ENCODE peak calls at places on chromosomes 12 and 14, in five cellular contexts. One of them, this sample, is unnamed.

GRCh38 chr12:12553208-12553785 is 9.4 kb downstream of the DUSP16 start:
- DNase-seq in sigmoid colon: no peak
- DNase-seq in esophagus squamous epithelium: no peak
- DNase-seq in tibial nerve: no peak
- DNase-seq in suprapubic skin: no peak
- DNase-seq in this sample: no peak

GRCh38 chr12:24909667-24910066 is 39.2 kb downstream of the BCAT1 start:
- DNase-seq in sigmoid colon: peak
- DNase-seq in esophagus squamous epithelium: peak
- DNase-seq in tibial nerve: peak
- DNase-seq in suprapubic skin: peak
- DNase-seq in this sample: no peak

GRCh38 chr12:113208041-113208934 is 13.0 kb upstream of the TPCN1 start:
- DNase-seq in sigmoid colon: peak
- DNase-seq in esophagus squamous epithelium: peak
- DNase-seq in tibial nerve: no peak
- DNase-seq in suprapubic skin: no peak
- DNase-seq in this sample: no peak

GRCh38 chr12:119578112-119578511 is 15.5 kb upstream of the TMEM233 start:
- DNase-seq in sigmoid colon: no peak
- DNase-seq in esophagus squamous epithelium: no peak
- DNase-seq in tibial nerve: no peak
- DNase-seq in suprapubic skin: no peak
- DNase-seq in this sample: no peak

GRCh38 chr12:71447691-71448660 is 8.4 kb downstream of the LGR5 start:
- DNase-seq in sigmoid colon: no peak
- DNase-seq in esophagus squamous epithelium: no peak
- DNase-seq in tibial nerve: no peak
- DNase-seq in suprapubic skin: no peak
- DNase-seq in this sample: no peak

GRCh38 chr12:60174476-60174875 is 578.6 kb downstream of the SLC16A7 start:
- DNase-seq in sigmoid colon: no peak
- DNase-seq in esophagus squamous epithelium: no peak
- DNase-seq in tibial nerve: no peak
- DNase-seq in suprapubic skin: no peak
- DNase-seq in this sample: no peak

GRCh38 chr14:61491224-61491623 is 169.8 kb downstream of the PRKCH start:
- DNase-seq in sigmoid colon: no peak
- DNase-seq in esophagus squamous epithelium: no peak
- DNase-seq in tibial nerve: no peak
- DNase-seq in suprapubic skin: no peak
- DNase-seq in this sample: peak

GRCh38 chr14:90846511-90846910 is 30.3 kb upstream of the TTC7B start:
- DNase-seq in sigmoid colon: no peak
- DNase-seq in esophagus squamous epithelium: no peak
- DNase-seq in tibial nerve: no peak
- DNase-seq in suprapubic skin: no peak
- DNase-seq in this sample: no peak

GRCh38 chr12:43402431-43402830 is 149.6 kb downstream of the ADAMTS20 start:
- DNase-seq in sigmoid colon: no peak
- DNase-seq in esophagus squamous epithelium: no peak
- DNase-seq in tibial nerve: no peak
- DNase-seq in suprapubic skin: no peak
- DNase-seq in this sample: no peak

GRCh38 chr12:94491489-94491888 is 31.8 kb upstream of the CEP83 start:
- DNase-seq in sigmoid colon: no peak
- DNase-seq in esophagus squamous epithelium: no peak
- DNase-seq in tibial nerve: no peak
- DNase-seq in suprapubic skin: no peak
- DNase-seq in this sample: no peak

GRCh38 chr14:73173092-73173735 is 36.9 kb downstream of the PSEN1 start:
- DNase-seq in sigmoid colon: no peak
- DNase-seq in esophagus squamous epithelium: no peak
- DNase-seq in tibial nerve: no peak
- DNase-seq in suprapubic skin: no peak
- DNase-seq in this sample: no peak

GRCh38 chr12:63889236-63889635 is 44.7 kb downstream of the SRGAP1 start:
- DNase-seq in sigmoid colon: no peak
- DNase-seq in esophagus squamous epithelium: no peak
- DNase-seq in tibial nerve: no peak
- DNase-seq in suprapubic skin: no peak
- DNase-seq in this sample: no peak

GRCh38 chr12:29750131-29750927 is 33.4 kb downstream of the TMTC1 start:
- DNase-seq in sigmoid colon: no peak
- DNase-seq in esophagus squamous epithelium: no peak
- DNase-seq in tibial nerve: no peak
- DNase-seq in suprapubic skin: no peak
- DNase-seq in this sample: no peak

GRCh38 chr12:52662093-52663006 is 10.3 kb upstream of the KRT2 start:
- DNase-seq in sigmoid colon: no peak
- DNase-seq in esophagus squamous epithelium: no peak
- DNase-seq in tibial nerve: no peak
- DNase-seq in suprapubic skin: no peak
- DNase-seq in this sample: no peak

GRCh38 chr12:123519151-123520001 is 14.1 kb downstream of the RILPL1 start:
- DNase-seq in sigmoid colon: no peak
- DNase-seq in esophagus squamous epithelium: no peak
- DNase-seq in tibial nerve: no peak
- DNase-seq in suprapubic skin: peak
- DNase-seq in this sample: peak

GRCh38 chr12:76669981-76670380 is 93.9 kb upstream of the ZDHHC17 start:
- DNase-seq in sigmoid colon: no peak
- DNase-seq in esophagus squamous epithelium: no peak
- DNase-seq in tibial nerve: no peak
- DNase-seq in suprapubic skin: no peak
- DNase-seq in this sample: no peak

GRCh38 chr12:47408171-47408871 is 297.5 kb downstream of the RPAP3 start:
- DNase-seq in sigmoid colon: no peak
- DNase-seq in esophagus squamous epithelium: no peak
- DNase-seq in tibial nerve: no peak
- DNase-seq in suprapubic skin: no peak
- DNase-seq in this sample: no peak

GRCh38 chr12:120211243-120211903 is 10.5 kb upstream of the RPLP0 start:
- DNase-seq in sigmoid colon: no peak
- DNase-seq in esophagus squamous epithelium: no peak
- DNase-seq in tibial nerve: no peak
- DNase-seq in suprapubic skin: no peak
- DNase-seq in this sample: no peak

GRCh38 chr14:102209224-102209966 is 69.7 kb downstream of the WDR20 start:
- DNase-seq in sigmoid colon: peak
- DNase-seq in esophagus squamous epithelium: no peak
- DNase-seq in tibial nerve: no peak
- DNase-seq in suprapubic skin: no peak
- DNase-seq in this sample: no peak

GRCh38 chr14:100370003-100370402 is 46.9 kb downstream of the SLC25A47 start:
- DNase-seq in sigmoid colon: no peak
- DNase-seq in esophagus squamous epithelium: no peak
- DNase-seq in tibial nerve: no peak
- DNase-seq in suprapubic skin: no peak
- DNase-seq in this sample: no peak

GRCh38 chr14:86954623-86955022 is 1038.4 kb downstream of the GALC start:
- DNase-seq in sigmoid colon: no peak
- DNase-seq in esophagus squamous epithelium: no peak
- DNase-seq in tibial nerve: no peak
- DNase-seq in suprapubic skin: no peak
- DNase-seq in this sample: no peak

GRCh38 chr12:2692156-2692555 is 102.6 kb upstream of the FKBP4 start:
- DNase-seq in sigmoid colon: no peak
- DNase-seq in esophagus squamous epithelium: no peak
- DNase-seq in tibial nerve: no peak
- DNase-seq in suprapubic skin: no peak
- DNase-seq in this sample: no peak

GRCh38 chr14:95360828-95361227 is 41.1 kb upstream of the CLMN start:
- DNase-seq in sigmoid colon: no peak
- DNase-seq in esophagus squamous epithelium: no peak
- DNase-seq in tibial nerve: no peak
- DNase-seq in suprapubic skin: no peak
- DNase-seq in this sample: no peak

GRCh38 chr12:95077341-95077740 is 3.9 kb upstream of the NR2C1 start:
- DNase-seq in sigmoid colon: no peak
- DNase-seq in esophagus squamous epithelium: no peak
- DNase-seq in tibial nerve: no peak
- DNase-seq in suprapubic skin: no peak
- DNase-seq in this sample: no peak

GRCh38 chr12:45986646-45987338 is 3.6 kb downstream of the SCAF11 start:
- DNase-seq in sigmoid colon: no peak
- DNase-seq in esophagus squamous epithelium: no peak
- DNase-seq in tibial nerve: no peak
- DNase-seq in suprapubic skin: no peak
- DNase-seq in this sample: no peak

GRCh38 chr14:75232597-75232996 is 46.0 kb upstream of the FOS start:
- DNase-seq in sigmoid colon: no peak
- DNase-seq in esophagus squamous epithelium: no peak
- DNase-seq in tibial nerve: no peak
- DNase-seq in suprapubic skin: no peak
- DNase-seq in this sample: no peak

GRCh38 chr12:132397152-132397933 is 68.0 kb upstream of the GALNT9 start:
- DNase-seq in sigmoid colon: peak
- DNase-seq in esophagus squamous epithelium: no peak
- DNase-seq in tibial nerve: no peak
- DNase-seq in suprapubic skin: peak
- DNase-seq in this sample: no peak

GRCh38 chr12:132743831-132744230 is 17.8 kb downstream of the ANKLE2 start:
- DNase-seq in sigmoid colon: no peak
- DNase-seq in esophagus squamous epithelium: no peak
- DNase-seq in tibial nerve: no peak
- DNase-seq in suprapubic skin: no peak
- DNase-seq in this sample: no peak

GRCh38 chr12:40338071-40338470 is 113.3 kb downstream of the LRRK2 start:
- DNase-seq in sigmoid colon: no peak
- DNase-seq in esophagus squamous epithelium: no peak
- DNase-seq in tibial nerve: no peak
- DNase-seq in suprapubic skin: no peak
- DNase-seq in this sample: no peak

GRCh38 chr12:21941522-21942376 is 523 bp upstream of the ABCC9 start:
- DNase-seq in sigmoid colon: peak
- DNase-seq in esophagus squamous epithelium: no peak
- DNase-seq in tibial nerve: no peak
- DNase-seq in suprapubic skin: peak
- DNase-seq in this sample: no peak

GRCh38 chr12:29660847-29661246 is 122.9 kb downstream of the TMTC1 start:
- DNase-seq in sigmoid colon: no peak
- DNase-seq in esophagus squamous epithelium: no peak
- DNase-seq in tibial nerve: no peak
- DNase-seq in suprapubic skin: no peak
- DNase-seq in this sample: no peak

GRCh38 chr12:12979731-12980259 is 20.3 kb downstream of the HEBP1 start:
- DNase-seq in sigmoid colon: no peak
- DNase-seq in esophagus squamous epithelium: no peak
- DNase-seq in tibial nerve: no peak
- DNase-seq in suprapubic skin: no peak
- DNase-seq in this sample: no peak

GRCh38 chr12:6965026-6965661 is 5.3 kb downstream of the PHB2 start:
- DNase-seq in sigmoid colon: peak
- DNase-seq in esophagus squamous epithelium: no peak
- DNase-seq in tibial nerve: no peak
- DNase-seq in suprapubic skin: peak
- DNase-seq in this sample: peak
- TF ChIP-seq POLR2A in sigmoid colon: no peak
- TF ChIP-seq POLR2A in esophagus squamous epithelium: peak
- TF ChIP-seq POLR2A in tibial nerve: no peak
- TF ChIP-seq POLR2A in suprapubic skin: no peak
- TF ChIP-seq POLR2A in this sample: peak

GRCh38 chr14:24556756-24557155 is 19.3 kb downstream of the CTSG start:
- DNase-seq in sigmoid colon: no peak
- DNase-seq in esophagus squamous epithelium: no peak
- DNase-seq in tibial nerve: no peak
- DNase-seq in suprapubic skin: no peak
- DNase-seq in this sample: no peak
- H3K27ac ChIP-seq in sigmoid colon: no peak
- H3K27ac ChIP-seq in esophagus squamous epithelium: no peak
- H3K27ac ChIP-seq in tibial nerve: no peak
- H3K27ac ChIP-seq in suprapubic skin: no peak
- H3K27ac ChIP-seq in this sample: no peak

GRCh38 chr14:76827696-76828301 is 1.6 kb downstream of the LRRC74A start:
- DNase-seq in sigmoid colon: no peak
- DNase-seq in esophagus squamous epithelium: no peak
- DNase-seq in tibial nerve: no peak
- DNase-seq in suprapubic skin: no peak
- DNase-seq in this sample: no peak

GRCh38 chr14:76829016-76829365 is 2.8 kb downstream of the LRRC74A start:
- DNase-seq in sigmoid colon: no peak
- DNase-seq in esophagus squamous epithelium: no peak
- DNase-seq in tibial nerve: no peak
- DNase-seq in suprapubic skin: no peak
- DNase-seq in this sample: no peak

GRCh38 chr14:76832503-76832988 is 6.3 kb downstream of the LRRC74A start:
- DNase-seq in sigmoid colon: no peak
- DNase-seq in esophagus squamous epithelium: no peak
- DNase-seq in tibial nerve: no peak
- DNase-seq in suprapubic skin: no peak
- DNase-seq in this sample: no peak

GRCh38 chr14:76828339-76829015 is 2.3 kb downstream of the LRRC74A start:
- DNase-seq in sigmoid colon: no peak
- DNase-seq in esophagus squamous epithelium: no peak
- DNase-seq in tibial nerve: no peak
- DNase-seq in suprapubic skin: no peak
- DNase-seq in this sample: no peak

GRCh38 chr14:76829650-76830421 is 3.6 kb downstream of the LRRC74A start:
- DNase-seq in sigmoid colon: peak
- DNase-seq in esophagus squamous epithelium: no peak
- DNase-seq in tibial nerve: peak
- DNase-seq in suprapubic skin: no peak
- DNase-seq in this sample: peak
- TF ChIP-seq POLR2A in sigmoid colon: no peak
- TF ChIP-seq POLR2A in esophagus squamous epithelium: no peak
- TF ChIP-seq POLR2A in tibial nerve: no peak
- TF ChIP-seq POLR2A in suprapubic skin: no peak
- TF ChIP-seq POLR2A in this sample: no peak

DNA sequence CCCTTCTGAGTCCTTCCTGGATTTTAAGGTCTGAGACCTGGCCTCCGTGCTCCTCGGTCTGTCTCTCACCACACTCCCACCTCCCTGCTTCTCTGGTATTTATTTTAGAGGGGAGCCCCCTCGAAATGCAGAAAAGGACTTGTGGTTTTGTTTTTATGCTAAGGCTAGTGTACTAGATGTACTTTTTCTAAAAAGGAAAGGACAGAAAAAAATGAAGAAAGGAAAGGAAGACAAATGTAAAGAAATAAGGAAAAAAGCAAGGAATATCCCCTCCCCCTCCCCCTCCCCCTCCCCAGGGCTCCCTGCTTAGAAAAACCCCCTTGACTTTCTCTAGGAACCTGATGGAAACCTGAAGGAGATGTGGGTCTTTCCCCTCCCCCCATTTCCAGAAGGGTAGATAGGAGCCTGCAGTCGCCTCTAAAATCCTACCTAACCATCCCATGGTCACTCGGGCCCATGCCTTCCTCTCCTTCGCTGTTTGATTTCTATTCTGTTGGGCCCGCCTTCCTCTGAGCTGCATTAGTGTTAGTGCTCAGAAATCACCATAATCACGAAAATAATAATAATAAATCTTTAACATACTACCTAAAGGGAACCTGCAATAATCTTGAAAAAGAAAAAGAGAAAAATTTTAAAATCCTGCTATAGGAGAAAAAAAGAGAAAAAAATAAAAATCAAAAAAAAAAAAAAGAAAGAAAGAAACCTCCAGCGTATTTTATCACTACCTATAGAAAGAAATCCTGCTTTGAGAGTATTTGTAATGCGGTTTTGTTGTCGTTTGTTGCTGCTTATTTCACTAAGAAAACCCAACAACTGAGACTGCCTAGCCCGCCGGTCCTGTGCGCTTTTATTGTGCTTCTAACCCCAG is 3.1 kb downstream of the HOXC8 start:
- DNase-seq in sigmoid colon: no peak
- DNase-seq in esophagus squamous epithelium: no peak
- DNase-seq in tibial nerve: no peak
- DNase-seq in suprapubic skin: no peak
- DNase-seq in this sample: no peak
- H3K27ac ChIP-seq in sigmoid colon: no peak
- H3K27ac ChIP-seq in esophagus squamous epithelium: no peak
- H3K27ac ChIP-seq in tibial nerve: peak
- H3K27ac ChIP-seq in suprapubic skin: peak
- H3K27ac ChIP-seq in this sample: no peak